ENCODE peak calls at places on chromosomes 13 and 19, in nine cellular contexts. One of them, this sample, is unnamed.

GRCh38 chr13:24323739-24324075 is 14.3 kb downstream of the C1QTNF9 start:
- DNase-seq in CD8-positive, alpha-beta T cell: no peak
- DNase-seq in amygdala: no peak
- DNase-seq in AG10803: no peak
- DNase-seq in activated B cell treated with CpG ODN at 0.5 μM for 24 hours: no peak
- DNase-seq in NCI-H2029 treated with DMSO at 0.1 percent for 48 hours: no peak
- DNase-seq in stimulated activated CD8-positive, alpha-beta memory T cell treated with anti-CD3 and anti-CD28 coated beads, Interleukin-4, amount 100 ng/mL, for 24 hours: no peak
- DNase-seq in thoracic aorta: no peak
- DNase-seq in colonic mucosa: peak
- DNase-seq in this sample: no peak

GRCh38 chr19:49473868-49474544 is at the start of gene FLT3LG:
- DNase-seq in CD8-positive, alpha-beta T cell: peak
- DNase-seq in amygdala: peak
- DNase-seq in stimulated activated CD8-positive, alpha-beta memory T cell treated with anti-CD3 and anti-CD28 coated beads, Interleukin-4, amount 100 ng/mL, for 24 hours: peak
- DNase-seq in activated B cell treated with CpG ODN at 0.5 μM for 24 hours: peak
- DNase-seq in AG10803: peak
- DNase-seq in thoracic aorta: no peak
- DNase-seq in NCI-H2029 treated with DMSO at 0.1 percent for 48 hours: peak
- DNase-seq in colonic mucosa: peak
- DNase-seq in this sample: peak

GRCh38 chr13:112215871-112216270 is 148.9 kb downstream of the SOX1 start:
- DNase-seq in stimulated activated CD8-positive, alpha-beta memory T cell treated with anti-CD3 and anti-CD28 coated beads, Interleukin-4, amount 100 ng/mL, for 24 hours: no peak
- DNase-seq in colonic mucosa: no peak
- DNase-seq in amygdala: no peak
- DNase-seq in CD8-positive, alpha-beta T cell: no peak
- DNase-seq in NCI-H2029 treated with DMSO at 0.1 percent for 48 hours: no peak
- DNase-seq in AG10803: no peak
- DNase-seq in thoracic aorta: no peak
- DNase-seq in activated B cell treated with CpG ODN at 0.5 μM for 24 hours: no peak
- DNase-seq in this sample: no peak

GRCh38 chr19:13051581-13052165 is 51.0 kb downstream of the LYL1 start:
- DNase-seq in stimulated activated CD8-positive, alpha-beta memory T cell treated with anti-CD3 and anti-CD28 coated beads, Interleukin-4, amount 100 ng/mL, for 24 hours: no peak
- DNase-seq in NCI-H2029 treated with DMSO at 0.1 percent for 48 hours: peak
- DNase-seq in AG10803: no peak
- DNase-seq in amygdala: no peak
- DNase-seq in activated B cell treated with CpG ODN at 0.5 μM for 24 hours: no peak
- DNase-seq in colonic mucosa: peak
- DNase-seq in thoracic aorta: no peak
- DNase-seq in CD8-positive, alpha-beta T cell: no peak
- DNase-seq in this sample: no peak

GRCh38 chr13:39874331-39875055 is 219.0 kb downstream of the COG6 start:
- DNase-seq in stimulated activated CD8-positive, alpha-beta memory T cell treated with anti-CD3 and anti-CD28 coated beads, Interleukin-4, amount 100 ng/mL, for 24 hours: no peak
- DNase-seq in thoracic aorta: no peak
- DNase-seq in activated B cell treated with CpG ODN at 0.5 μM for 24 hours: no peak
- DNase-seq in colonic mucosa: no peak
- DNase-seq in amygdala: no peak
- DNase-seq in AG10803: peak
- DNase-seq in NCI-H2029 treated with DMSO at 0.1 percent for 48 hours: no peak
- DNase-seq in CD8-positive, alpha-beta T cell: no peak
- DNase-seq in this sample: no peak

GRCh38 chr13:27354379-27354778 is 70.0 kb upstream of the GTF3A start:
- DNase-seq in colonic mucosa: no peak
- DNase-seq in thoracic aorta: no peak
- DNase-seq in AG10803: peak
- DNase-seq in stimulated activated CD8-positive, alpha-beta memory T cell treated with anti-CD3 and anti-CD28 coated beads, Interleukin-4, amount 100 ng/mL, for 24 hours: no peak
- DNase-seq in amygdala: no peak
- DNase-seq in CD8-positive, alpha-beta T cell: no peak
- DNase-seq in activated B cell treated with CpG ODN at 0.5 μM for 24 hours: no peak
- DNase-seq in NCI-H2029 treated with DMSO at 0.1 percent for 48 hours: no peak
- DNase-seq in this sample: no peak

GRCh38 chr19:45177817-45178261 is at the start of gene TRAPPC6A:
- DNase-seq in AG10803: peak
- DNase-seq in colonic mucosa: no peak
- DNase-seq in thoracic aorta: no peak
- DNase-seq in CD8-positive, alpha-beta T cell: no peak
- DNase-seq in stimulated activated CD8-positive, alpha-beta memory T cell treated with anti-CD3 and anti-CD28 coated beads, Interleukin-4, amount 100 ng/mL, for 24 hours: no peak
- DNase-seq in activated B cell treated with CpG ODN at 0.5 μM for 24 hours: no peak
- DNase-seq in amygdala: no peak
- DNase-seq in NCI-H2029 treated with DMSO at 0.1 percent for 48 hours: no peak
- DNase-seq in this sample: peak

GRCh38 chr19:11848594-11849263 is at the start of gene ZNF439:
- DNase-seq in NCI-H2029 treated with DMSO at 0.1 percent for 48 hours: peak
- DNase-seq in AG10803: peak
- DNase-seq in activated B cell treated with CpG ODN at 0.5 μM for 24 hours: peak
- DNase-seq in thoracic aorta: peak
- DNase-seq in stimulated activated CD8-positive, alpha-beta memory T cell treated with anti-CD3 and anti-CD28 coated beads, Interleukin-4, amount 100 ng/mL, for 24 hours: peak
- DNase-seq in colonic mucosa: peak
- DNase-seq in amygdala: peak
- DNase-seq in CD8-positive, alpha-beta T cell: peak
- DNase-seq in this sample: no peak

GRCh38 chr13:113299951-113300350 is 2.9 kb downstream of the LAMP1 start:
- DNase-seq in activated B cell treated with CpG ODN at 0.5 μM for 24 hours: no peak
- DNase-seq in stimulated activated CD8-positive, alpha-beta memory T cell treated with anti-CD3 and anti-CD28 coated beads, Interleukin-4, amount 100 ng/mL, for 24 hours: no peak
- DNase-seq in NCI-H2029 treated with DMSO at 0.1 percent for 48 hours: no peak
- DNase-seq in AG10803: no peak
- DNase-seq in colonic mucosa: no peak
- DNase-seq in amygdala: no peak
- DNase-seq in thoracic aorta: no peak
- DNase-seq in CD8-positive, alpha-beta T cell: no peak
- DNase-seq in this sample: no peak

GRCh38 chr19:30011051-30011578 is 69.1 kb downstream of the URI1 start:
- DNase-seq in stimulated activated CD8-positive, alpha-beta memory T cell treated with anti-CD3 and anti-CD28 coated beads, Interleukin-4, amount 100 ng/mL, for 24 hours: no peak
- DNase-seq in activated B cell treated with CpG ODN at 0.5 μM for 24 hours: no peak
- DNase-seq in NCI-H2029 treated with DMSO at 0.1 percent for 48 hours: no peak
- DNase-seq in thoracic aorta: no peak
- DNase-seq in CD8-positive, alpha-beta T cell: no peak
- DNase-seq in colonic mucosa: no peak
- DNase-seq in amygdala: no peak
- DNase-seq in AG10803: peak
- DNase-seq in this sample: no peak

GRCh38 chr13:49810825-49811526 is 18.5 kb upstream of the KPNA3 start:
- DNase-seq in thoracic aorta: no peak
- DNase-seq in activated B cell treated with CpG ODN at 0.5 μM for 24 hours: no peak
- DNase-seq in CD8-positive, alpha-beta T cell: no peak
- DNase-seq in amygdala: no peak
- DNase-seq in AG10803: peak
- DNase-seq in colonic mucosa: no peak
- DNase-seq in stimulated activated CD8-positive, alpha-beta memory T cell treated with anti-CD3 and anti-CD28 coated beads, Interleukin-4, amount 100 ng/mL, for 24 hours: no peak
- DNase-seq in NCI-H2029 treated with DMSO at 0.1 percent for 48 hours: no peak
- DNase-seq in this sample: no peak